ENCODE peak calls at places on chromosomes 12 and 14, in four cellular contexts. M is fibroblast of pulmonary artery, Z is adrenal gland, S is heart left ventricle. K is an unnamed sample.

GRCh38 chr14:91927216-91927615 is 20.3 kb downstream of the FBLN5 start:
- DNase-seq in M (peak; percentile 17), Z (no peak), S (no peak), K (no peak)

GRCh38 chr12:113251404-113252070 is 30.3 kb downstream of the TPCN1 start:
- DNase-seq in M (no peak), Z (no peak), S (peak; percentile 32), K (no peak)

GRCh38 chr14:60485057-60485599 is 735 bp downstream of the C14orf39 start:
- DNase-seq in M (no peak), Z (no peak), S (no peak), K (no peak)

GRCh38 chr12:52280319-52280795 is 5.9 kb downstream of the KRT86 start:
- DNase-seq in M (peak; percentile 97), Z (no peak), S (no peak), K (peak; percentile 90)

GRCh38 chr12:120079352-120080042 is 37.1 kb downstream of the RAB35 start:
- DNase-seq in M (no peak), Z (no peak), S (peak; percentile 28), K (peak; percentile 10)

GRCh38 chr12:5971194-5971850 is 26.3 kb upstream of the ANO2 start:
- DNase-seq in M (no peak), Z (no peak), S (no peak), K (no peak)

GRCh38 chr14:66117600-66117999 is 368.6 kb upstream of the CCDC196 start:
- DNase-seq in M (peak; percentile 77), Z (peak; percentile 21), S (no peak), K (peak; percentile 24)

GRCh38 chr12:111773801-111774551 is 7.2 kb downstream of the ALDH2 start:
- DNase-seq in M (peak; percentile 93), Z (peak; percentile 40), S (no peak), K (peak; percentile 45)

GRCh38 chr12:20546267-20546666 is 148.9 kb upstream of the SLCO1C1 start:
- DNase-seq in M (no peak), Z (no peak), S (no peak), K (no peak)

GRCh38 chr12:57852620-57853509 is 6.3 kb upstream of the CTDSP2 start:
- DNase-seq in M (no peak), Z (no peak), S (peak; percentile 74), K (no peak)

GRCh38 chr12:40616383-40616900 is 75.8 kb upstream of the CNTN1 start:
- DNase-seq in M (no peak), Z (no peak), S (no peak), K (no peak)

GRCh38 chr14:23937121-23937692 is 16.4 kb upstream of the DHRS4 start:
- DNase-seq in M (no peak), Z (no peak), S (no peak), K (no peak)

GRCh38 chr14:63435838-63436237 is 107.3 kb downstream of the PPP2R5E start:
- DNase-seq in M (peak; percentile 67), Z (peak; percentile 87), S (no peak), K (no peak)

GRCh38 chr14:90534091-90534837 is 137.4 kb downstream of the CALM1 start:
- DNase-seq in M (peak; percentile 50), Z (no peak), S (peak; percentile 65), K (no peak)

GRCh38 chr12:6921539-6921938 is 6.2 kb upstream of the ATN1 start:
- DNase-seq in M (no peak), Z (no peak), S (no peak), K (no peak)

GRCh38 chr12:132559652-132560420 is 50.5 kb downstream of the LRCOL1 start:
- DNase-seq in M (peak; percentile 42), Z (no peak), S (no peak), K (peak; percentile 2)

GRCh38 chr12:109389146-109389545 is 41.4 kb downstream of the MYO1H start:
- DNase-seq in M (no peak), Z (no peak), S (no peak), K (no peak)

DNA sequence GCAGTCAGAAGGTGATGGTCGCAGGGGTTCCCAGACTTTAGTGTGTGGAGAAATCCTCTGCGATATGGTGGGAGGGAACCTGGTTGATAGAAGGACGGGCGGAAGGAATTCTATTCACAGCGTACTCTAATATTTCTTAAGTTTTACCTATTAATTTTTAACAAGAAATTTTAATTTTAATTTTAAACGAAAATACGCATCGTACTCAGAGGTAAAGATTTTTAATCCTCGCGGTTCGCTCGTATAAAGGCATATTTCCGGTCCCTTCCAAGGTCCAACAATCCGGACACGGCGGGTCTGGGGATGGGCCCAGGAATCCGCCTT is 338 bp upstream of the SLC48A1 start:
- DNase-seq in M (no peak), Z (no peak), S (no peak), K (no peak)
- TF ChIP-seq CTCF in M (no peak), Z (peak; percentile 27), S (no peak), K (peak; percentile 41)

GRCh38 chr14:76050250-76050649 is 64.7 kb downstream of the IFT43 start:
- DNase-seq in M (no peak), Z (no peak), S (no peak), K (no peak)
- TF ChIP-seq CTCF in M (no peak), Z (no peak), S (no peak), K (no peak)

GRCh38 chr12:90112668-90113067 is 404.0 kb upstream of the ATP2B1 start:
- DNase-seq in M (no peak), Z (no peak), S (no peak), K (no peak)
- TF ChIP-seq CTCF in M (no peak), Z (no peak), S (no peak), K (no peak)

GRCh38 chr12:104177663-104178501 is 37.7 kb upstream of the TXNRD1 start:
- DNase-seq in M (peak; percentile 99), Z (peak; percentile 92), S (peak; percentile 64), K (peak; percentile 95)
- TF ChIP-seq CTCF in M (peak; percentile 40), Z (peak; percentile 40), S (no peak), K (peak; percentile 74)

DNA sequence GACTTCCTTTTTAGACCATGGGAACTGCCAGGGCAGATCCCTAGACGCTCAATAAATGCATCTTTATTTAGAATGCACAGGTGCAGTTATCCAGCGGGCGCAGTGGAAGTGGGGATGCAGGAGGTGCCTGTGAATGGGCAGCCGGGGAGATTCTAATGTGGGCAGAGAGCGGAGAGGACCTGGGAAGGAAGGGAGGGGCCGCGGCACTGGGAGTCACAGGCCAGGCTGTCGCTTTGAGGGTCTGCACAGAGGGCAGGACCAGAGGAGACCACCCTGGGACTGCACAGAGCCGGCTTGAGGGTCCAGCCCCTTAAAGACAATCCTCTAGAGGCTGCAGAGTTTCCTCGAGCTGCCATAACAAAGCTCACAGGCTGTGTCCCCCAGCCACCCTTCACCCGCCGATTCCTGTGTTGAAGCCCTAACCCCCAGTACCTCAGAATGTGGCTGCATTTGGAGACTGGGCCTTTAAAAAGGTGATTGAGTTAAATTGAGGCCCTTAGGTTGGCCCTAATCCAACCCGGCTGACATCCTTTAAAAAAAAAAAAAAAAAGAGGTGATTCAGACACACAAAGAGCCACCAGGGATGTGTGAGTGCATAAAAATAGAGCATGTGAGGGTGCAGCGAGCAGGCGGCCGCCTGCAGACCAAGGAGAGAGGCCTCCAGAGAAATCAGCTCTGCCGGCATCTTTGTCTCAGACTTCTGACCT is 44.4 kb upstream of the PPP2R5C start:
- DNase-seq in M (no peak), Z (no peak), S (no peak), K (peak; percentile 21)
- TF ChIP-seq CTCF in M (no peak), Z (no peak), S (no peak), K (no peak)

DNA sequence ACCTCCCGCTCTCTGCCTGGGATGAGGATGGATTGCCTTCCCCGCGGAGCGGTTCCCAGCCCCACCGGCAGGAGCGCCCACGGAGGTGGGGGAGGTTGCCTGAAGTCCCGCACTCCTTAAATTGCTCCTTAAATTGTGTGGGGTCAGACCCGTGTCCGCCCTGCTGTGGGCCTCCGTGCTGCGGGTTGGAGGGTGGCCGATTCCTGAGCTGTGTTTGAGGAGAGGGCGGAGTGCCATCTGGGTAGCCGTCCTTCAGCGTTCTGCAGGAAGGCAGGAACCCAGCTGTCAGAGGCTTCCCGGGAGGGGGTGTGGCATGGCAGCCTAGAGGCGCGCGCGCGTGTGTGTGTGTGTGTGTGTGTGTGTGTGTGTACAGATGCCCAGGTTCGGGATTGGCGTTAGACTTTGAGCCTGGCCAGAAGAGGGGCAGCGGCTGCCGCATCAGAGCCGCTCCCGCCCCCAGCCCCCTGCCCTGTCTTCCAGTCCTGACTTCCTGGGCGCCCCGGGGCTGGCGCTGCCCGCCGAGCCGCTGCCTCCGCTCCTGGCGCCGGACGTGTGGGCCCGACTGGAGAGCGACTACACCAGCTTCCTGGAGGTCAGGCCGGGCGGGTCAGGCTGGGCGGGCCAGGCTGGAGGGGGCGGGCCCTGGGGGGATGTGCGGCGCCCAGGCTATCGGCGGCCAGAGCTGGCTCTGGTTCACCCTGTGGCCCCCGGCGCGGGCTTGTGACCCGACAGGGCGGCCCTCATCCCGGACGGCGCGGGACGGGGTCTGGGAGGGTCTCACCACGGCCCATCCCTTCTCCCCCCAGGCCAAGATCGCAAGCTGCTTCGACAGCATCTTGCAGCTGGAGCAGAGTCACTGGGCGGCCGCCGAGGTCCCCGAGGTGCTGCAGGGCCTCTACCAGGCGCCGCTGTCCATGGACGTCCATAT is 9.2 kb downstream of the EXOC3L4 start:
- DNase-seq in M (peak; percentile 50), Z (peak; percentile 63), S (peak; percentile 77), K (peak; percentile 50)
- TF ChIP-seq CTCF in M (peak; percentile 16), Z (no peak), S (no peak), K (peak; percentile 58)

GRCh38 chr14:99514552-99515300 is 33.5 kb downstream of the CCNK start:
- DNase-seq in M (no peak), Z (no peak), S (peak; percentile 49), K (no peak)

GRCh38 chr14:99515301-99516155 is 34.3 kb downstream of the CCNK start:
- DNase-seq in M (no peak), Z (peak; percentile 6), S (peak; percentile 52), K (no peak)

GRCh38 chr14:99512571-99513182 is 31.5 kb downstream of the CCNK start:
- DNase-seq in M (no peak), Z (no peak), S (peak; percentile 28), K (no peak)

GRCh38 chr14:99513183-99513694 is 32.0 kb downstream of the CCNK start:
- DNase-seq in M (no peak), Z (no peak), S (peak; percentile 50), K (no peak)

DNA sequence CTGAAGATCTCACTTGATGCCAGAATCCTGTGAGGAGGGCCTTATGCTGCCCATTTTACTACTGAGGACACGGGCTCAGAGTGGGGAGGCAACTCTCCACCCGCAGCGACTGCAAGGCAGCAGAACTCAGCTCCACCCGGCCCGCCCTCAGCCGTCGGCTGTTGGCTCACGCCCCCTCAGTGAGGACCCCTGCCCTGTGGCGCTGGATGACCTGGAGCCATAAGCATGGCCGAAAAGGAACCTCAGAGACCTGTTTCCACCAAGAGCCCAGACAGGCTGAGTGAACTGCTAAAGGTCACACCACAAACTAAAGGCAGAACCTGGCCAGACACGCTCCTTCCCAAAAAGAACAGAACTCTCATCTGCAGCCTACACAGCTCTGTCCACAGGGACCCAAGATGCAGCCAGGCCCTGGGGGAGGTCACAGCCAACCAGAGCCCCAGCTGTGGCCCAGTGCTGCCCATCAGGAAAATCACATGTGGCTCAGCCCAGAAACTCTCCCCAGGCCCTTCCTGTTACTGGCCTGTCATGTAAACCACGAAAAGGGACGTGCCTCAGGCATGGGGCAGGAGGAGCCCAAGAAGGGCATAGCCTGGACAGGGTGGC is 32.8 kb downstream of the CCNK start:
- DNase-seq in M (no peak), Z (no peak), S (peak; percentile 44), K (no peak)
- TF ChIP-seq CTCF in M (no peak), Z (no peak), S (no peak), K (no peak)

K was measured in HFFc6.